ENCODE peak calls at places on chromosomes 13 and 19, in seven cellular contexts. E is HL-60, M is SK-N-SH, I is A549, W is HepG2, N is GM12878, S is HCT116. A is an unnamed sample.

GRCh38 chr13:41040584-41041334 is 20.6 kb upstream of the WBP4 start:
- DNase-seq in E (no peak), M (no peak), I (no peak), W (no peak), N (no peak), S (no peak), A (no peak)

GRCh38 chr13:73334459-73334858 is 275.7 kb downstream of the KLF5 start:
- DNase-seq in E (no peak), M (no peak), I (no peak), W (no peak), N (no peak), S (no peak), A (no peak)

GRCh38 chr13:46171739-46172138 is 10.2 kb downstream of the LCP1 start:
- DNase-seq in E (no peak), M (no peak), I (no peak), W (no peak), N (no peak), S (no peak), A (no peak)

GRCh38 chr19:43735957-43736356 is 18.8 kb downstream of the SMG9 start:
- DNase-seq in E (no peak), M (no peak), I (no peak), W (no peak), N (no peak), S (no peak), A (no peak)

GRCh38 chr19:48403606-48404005 is 10.1 kb downstream of the GRIN2D start:
- DNase-seq in E (peak), M (peak), I (no peak), W (peak), N (no peak), S (no peak), A (no peak)

GRCh38 chr19:2607712-2608601 is 94.5 kb downstream of the GNG7 start:
- DNase-seq in E (no peak), M (no peak), I (no peak), W (no peak), N (peak), S (no peak), A (no peak)

GRCh38 chr13:93460005-93460404 is 233.4 kb downstream of the GPC6 start:
- DNase-seq in E (no peak), M (peak), I (no peak), W (no peak), N (no peak), S (no peak), A (no peak)

GRCh38 chr19:6227156-6227940 is 52.4 kb downstream of the MLLT1 start:
- DNase-seq in E (no peak), M (peak), I (no peak), W (no peak), N (no peak), S (no peak), A (no peak)

GRCh38 chr19:51296331-51297093 is 14.9 kb upstream of the IGLON5 start:
- DNase-seq in E (peak), M (peak), I (no peak), W (peak), N (no peak), S (no peak), A (no peak)

GRCh38 chr13:74227476-74228158 is 93.4 kb upstream of the KLF12 start:
- DNase-seq in E (no peak), M (no peak), I (no peak), W (peak), N (no peak), S (no peak), A (no peak)

GRCh38 chr13:43016226-43016625 is 7.2 kb upstream of the DNAJC15 start:
- DNase-seq in E (no peak), M (no peak), I (no peak), W (no peak), N (no peak), S (no peak), A (no peak)

GRCh38 chr19:45780146-45780447 is 2.2 kb downstream of the DMPK start:
- DNase-seq in E (no peak), M (no peak), I (no peak), W (no peak), N (no peak), S (no peak), A (no peak)
- H3K4me3 ChIP-seq in E (no peak), M (no peak), I (peak), W (peak), N (no peak), S (no peak), A (peak)

GRCh38 chr19:31838163-31838798 is 489.0 kb upstream of the TSHZ3 start:
- DNase-seq in E (no peak), M (no peak), I (no peak), W (no peak), N (no peak), S (no peak), A (no peak)
- TF ChIP-seq REST in E (no peak), M (no peak), I (no peak), W (no peak), N (no peak), S (no peak), A (no peak)

DNA sequence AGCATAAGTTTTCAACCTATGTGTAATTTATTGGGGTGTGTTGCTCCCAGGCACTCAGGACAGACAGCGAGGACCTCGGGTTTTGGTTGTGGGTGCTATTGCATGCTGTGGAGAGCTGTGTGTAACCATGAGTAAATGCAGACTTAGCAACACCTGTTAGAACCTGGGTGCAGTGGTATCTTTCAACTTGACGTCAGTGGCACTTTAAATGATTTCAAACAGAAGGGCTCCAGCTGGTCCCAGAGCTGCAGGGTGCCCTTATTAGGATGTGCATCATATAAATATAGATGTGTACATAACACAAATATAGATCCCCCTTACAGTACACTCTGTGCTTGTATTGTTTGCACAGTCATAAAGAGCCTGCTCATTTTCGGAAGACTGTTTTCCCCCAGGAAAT is 228.3 kb upstream of the IRS2 start:
- DNase-seq in E (no peak), M (no peak), I (no peak), W (no peak), N (no peak), S (no peak), A (no peak)
- H3K27ac ChIP-seq in E (no peak), M (no peak), I (peak), W (no peak), N (no peak), S (no peak), A (no peak)

GRCh38 chr13:51643114-51643881 is 59.0 kb downstream of the WDFY2 start:
- DNase-seq in E (no peak), M (no peak), I (peak), W (peak), N (no peak), S (no peak), A (no peak)

GRCh38 chr13:51643882-51644281 is 59.6 kb downstream of the WDFY2 start:
- DNase-seq in E (no peak), M (no peak), I (peak), W (peak), N (no peak), S (peak), A (no peak)

GRCh38 chr13:51645154-51645650 is 60.9 kb downstream of the WDFY2 start:
- DNase-seq in E (peak), M (no peak), I (no peak), W (no peak), N (no peak), S (no peak), A (no peak)

GRCh38 chr13:51646041-51646670 is 61.9 kb downstream of the WDFY2 start:
- DNase-seq in E (no peak), M (no peak), I (no peak), W (no peak), N (no peak), S (no peak), A (no peak)

GRCh38 chr13:51644649-51645048 is 60.4 kb downstream of the WDFY2 start:
- DNase-seq in E (no peak), M (no peak), I (no peak), W (no peak), N (no peak), S (no peak), A (no peak)
- H3K4me3 ChIP-seq in E (no peak), M (peak), I (no peak), W (no peak), N (no peak), S (no peak), A (no peak)

DNA sequence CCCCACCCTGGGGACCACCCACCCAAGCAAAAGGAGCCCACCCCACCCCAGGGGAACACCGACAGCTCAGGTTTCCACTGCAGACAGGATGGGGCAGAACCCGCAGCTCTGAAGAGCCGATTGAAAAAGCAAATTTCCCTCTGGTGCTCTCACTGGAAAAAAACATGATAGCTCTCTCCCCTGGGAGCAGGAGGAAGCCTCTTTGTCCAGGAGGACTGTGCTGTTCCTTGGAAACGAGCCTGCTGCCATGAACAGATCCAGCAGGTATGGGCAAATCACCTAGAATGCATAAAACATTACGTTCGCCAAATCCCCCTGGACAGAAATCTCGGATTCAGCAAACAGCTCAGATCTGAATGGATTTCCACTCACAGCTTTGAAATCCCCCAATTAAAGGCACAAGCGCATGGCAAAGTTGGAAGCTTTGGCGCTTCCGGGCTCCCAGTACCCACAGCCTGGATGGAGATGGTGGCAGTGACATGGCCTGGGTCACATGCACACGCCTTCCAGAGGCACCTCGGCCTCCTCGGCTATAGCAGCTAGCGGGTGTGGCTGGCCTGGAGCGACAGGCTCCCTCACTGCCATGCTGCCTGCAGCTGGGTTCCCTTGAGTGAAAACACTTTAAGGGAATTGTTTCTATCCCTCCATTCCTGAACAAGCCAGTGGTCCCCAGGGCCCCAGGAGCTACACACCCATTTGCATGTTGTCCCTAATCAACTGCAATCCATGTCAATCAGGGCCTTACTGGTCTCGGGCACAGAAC is 59.1 kb downstream of the CEBPG start:
- DNase-seq in E (no peak), M (no peak), I (no peak), W (no peak), N (no peak), S (no peak), A (no peak)
- TF ChIP-seq REST in E (no peak), M (no peak), I (no peak), W (no peak), N (no peak), S (no peak), A (no peak)

GRCh38 chr13:114338959-114339358 is 24.7 kb downstream of the CHAMP1 start:
- DNase-seq in E (no peak), M (no peak), I (no peak), W (no peak), N (no peak), S (no peak), A (no peak)
- H3K27ac ChIP-seq in E (peak), M (no peak), I (no peak), W (no peak), N (no peak), S (no peak), A (no peak)

DNA sequence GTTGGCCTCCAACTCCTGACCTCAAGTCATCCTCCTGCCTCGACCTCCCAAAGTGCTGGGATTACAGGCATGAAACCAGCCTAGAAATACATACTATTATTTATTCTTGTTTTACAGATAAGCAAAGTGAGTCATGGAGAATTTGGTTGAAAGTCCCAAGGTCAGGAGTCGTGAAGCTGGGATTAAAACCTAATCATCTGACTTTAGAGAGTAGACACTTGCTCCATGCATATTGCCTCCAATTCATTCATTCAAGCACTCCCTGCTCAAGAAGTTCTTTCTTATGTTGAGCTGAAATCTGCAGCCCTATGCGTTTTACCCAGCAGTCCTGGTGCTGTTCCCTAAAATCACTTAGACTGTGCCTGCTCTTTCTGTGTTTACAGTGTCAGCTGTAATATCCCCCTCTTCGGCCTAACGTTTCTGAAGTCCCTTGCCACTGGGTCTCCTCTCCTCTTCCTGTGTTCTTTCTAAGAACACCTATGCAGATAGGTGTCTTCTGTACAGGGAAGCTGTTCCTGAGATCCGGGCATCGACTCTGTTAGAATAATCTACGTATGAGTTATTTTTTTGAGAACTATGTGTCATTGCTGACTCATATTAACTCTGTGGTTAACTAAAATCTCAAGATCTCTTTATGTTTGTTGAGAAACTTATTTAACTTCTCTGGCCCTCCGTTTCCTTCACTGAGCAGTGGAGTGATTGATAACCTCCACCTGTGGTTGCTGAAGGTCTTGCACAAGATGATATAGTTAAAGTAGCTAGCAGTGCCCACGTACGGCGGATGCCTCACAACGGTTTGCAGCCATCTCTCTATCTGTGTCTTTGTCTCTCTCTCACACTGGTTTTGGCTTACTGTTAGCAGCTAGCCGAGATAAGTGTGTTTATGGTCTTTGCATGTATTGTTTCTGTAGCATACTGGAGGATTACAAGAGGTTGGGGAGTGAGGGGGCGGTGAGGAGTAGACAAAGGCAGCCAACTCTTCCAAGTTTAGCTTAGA is 4.6 kb downstream of the ALOX5AP start:
- DNase-seq in E (peak), M (no peak), I (peak), W (no peak), N (peak), S (peak), A (no peak)
- H3K4me3 ChIP-seq in E (peak), M (peak), I (no peak), W (no peak), N (peak), S (no peak), A (peak)

DNA sequence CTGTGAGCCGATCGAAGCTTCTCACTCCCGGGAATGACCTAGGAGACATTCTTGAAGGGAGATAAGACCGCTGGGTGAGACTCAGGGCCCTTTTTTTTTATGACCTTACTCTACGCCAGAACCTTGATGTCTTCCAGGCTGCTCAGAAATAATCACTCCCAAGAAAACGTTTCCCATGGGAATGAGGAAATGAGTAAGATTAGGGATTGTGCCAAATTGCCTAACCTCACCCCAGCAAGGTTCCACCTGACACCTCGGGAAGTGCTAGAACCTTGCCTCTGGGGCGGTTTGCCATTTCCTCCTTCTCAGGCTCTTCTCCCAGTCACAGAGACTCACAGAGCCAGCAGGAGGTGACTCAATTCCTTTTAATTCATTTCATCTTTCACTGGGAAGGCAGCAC is 2.3 kb downstream of the SLC46A3 start:
- DNase-seq in E (no peak), M (no peak), I (no peak), W (no peak), N (no peak), S (peak), A (peak)
- TF ChIP-seq REST in E (no peak), M (no peak), I (no peak), W (no peak), N (no peak), S (no peak), A (no peak)

DNA sequence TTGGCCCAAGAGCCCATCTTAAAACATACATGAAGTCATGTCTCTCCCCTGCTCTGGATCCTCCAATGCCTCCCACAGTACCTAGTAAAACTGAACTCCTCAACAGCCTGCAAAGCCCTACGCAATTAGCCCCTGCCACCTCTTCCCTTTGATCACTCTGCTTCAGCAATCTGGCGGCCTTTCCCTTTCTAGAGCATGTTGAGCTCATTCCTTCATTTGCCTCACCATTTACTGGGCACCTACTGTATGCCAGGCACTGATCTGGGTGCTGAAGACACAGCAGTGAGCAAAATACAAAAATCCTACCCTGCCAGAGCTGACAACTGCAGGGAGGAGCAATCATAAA is 2.9 kb downstream of the KEAP1 start:
- DNase-seq in E (no peak), M (no peak), I (no peak), W (no peak), N (no peak), S (no peak), A (no peak)
- H3K27ac ChIP-seq in E (no peak), M (no peak), I (peak), W (peak), N (no peak), S (no peak), A (peak)